ENCODE peak calls at places on chromosome 5, in nine cellular contexts. One of them, this sample, is unnamed.

GRCh38 chr5:151903243-151903653 is 21.4 kb downstream of the GLRA1 start:
- DNase-seq in A549: no peak
- DNase-seq in HFFc6: no peak
- DNase-seq in mammary epithelial cell: no peak
- DNase-seq in fibroblast of villous mesenchyme: no peak
- DNase-seq in GM23338: peak
- DNase-seq in ascending aorta: no peak
- DNase-seq in GM12878: peak
- DNase-seq in neural crest cell: no peak
- DNase-seq in this sample: peak

GRCh38 chr5:82497242-82497641 is 219.1 kb upstream of the RPS23 start:
- DNase-seq in A549: no peak
- DNase-seq in HFFc6: no peak
- DNase-seq in mammary epithelial cell: no peak
- DNase-seq in fibroblast of villous mesenchyme: no peak
- DNase-seq in GM23338: no peak
- DNase-seq in ascending aorta: no peak
- DNase-seq in GM12878: no peak
- DNase-seq in neural crest cell: no peak
- DNase-seq in this sample: no peak

GRCh38 chr5:776862-777711 is 7.4 kb downstream of the ZDHHC11B start:
- DNase-seq in A549: no peak
- DNase-seq in HFFc6: no peak
- DNase-seq in mammary epithelial cell: no peak
- DNase-seq in fibroblast of villous mesenchyme: peak
- DNase-seq in GM23338: peak
- DNase-seq in ascending aorta: no peak
- DNase-seq in GM12878: no peak
- DNase-seq in neural crest cell: no peak
- DNase-seq in this sample: no peak

GRCh38 chr5:111976705-111977104 is 219.7 kb upstream of the NREP start:
- DNase-seq in A549: no peak
- DNase-seq in HFFc6: peak
- DNase-seq in mammary epithelial cell: no peak
- DNase-seq in fibroblast of villous mesenchyme: no peak
- DNase-seq in GM23338: no peak
- DNase-seq in ascending aorta: no peak
- DNase-seq in GM12878: no peak
- DNase-seq in neural crest cell: no peak
- DNase-seq in this sample: no peak

GRCh38 chr5:134082264-134082992 is 32.1 kb upstream of the TCF7 start:
- DNase-seq in A549: no peak
- DNase-seq in HFFc6: no peak
- DNase-seq in mammary epithelial cell: no peak
- DNase-seq in fibroblast of villous mesenchyme: no peak
- DNase-seq in GM23338: no peak
- DNase-seq in ascending aorta: no peak
- DNase-seq in GM12878: no peak
- DNase-seq in neural crest cell: no peak
- DNase-seq in this sample: peak

GRCh38 chr5:69086206-69086605 is 7.6 kb upstream of the SLC30A5 start:
- DNase-seq in A549: no peak
- DNase-seq in HFFc6: no peak
- DNase-seq in mammary epithelial cell: no peak
- DNase-seq in fibroblast of villous mesenchyme: no peak
- DNase-seq in GM23338: no peak
- DNase-seq in ascending aorta: no peak
- DNase-seq in GM12878: no peak
- DNase-seq in neural crest cell: no peak
- DNase-seq in this sample: no peak

GRCh38 chr5:109907751-109908150 is 218.0 kb downstream of the MAN2A1 start:
- DNase-seq in A549: no peak
- DNase-seq in HFFc6: peak
- DNase-seq in mammary epithelial cell: peak
- DNase-seq in fibroblast of villous mesenchyme: peak
- DNase-seq in GM23338: no peak
- DNase-seq in ascending aorta: no peak
- DNase-seq in GM12878: no peak
- DNase-seq in neural crest cell: no peak
- DNase-seq in this sample: peak

GRCh38 chr5:169296456-169297220 is 4.3 kb downstream of the SLIT3 start:
- DNase-seq in A549: peak
- DNase-seq in HFFc6: peak
- DNase-seq in mammary epithelial cell: no peak
- DNase-seq in fibroblast of villous mesenchyme: peak
- DNase-seq in GM23338: no peak
- DNase-seq in ascending aorta: no peak
- DNase-seq in GM12878: no peak
- DNase-seq in neural crest cell: no peak
- DNase-seq in this sample: no peak

GRCh38 chr5:65867509-65868195 is 58.7 kb upstream of the ERBIN start:
- DNase-seq in A549: no peak
- DNase-seq in HFFc6: peak
- DNase-seq in mammary epithelial cell: no peak
- DNase-seq in fibroblast of villous mesenchyme: peak
- DNase-seq in GM23338: no peak
- DNase-seq in ascending aorta: no peak
- DNase-seq in GM12878: no peak
- DNase-seq in neural crest cell: no peak
- DNase-seq in this sample: peak

GRCh38 chr5:76737131-76737556 is 21.2 kb downstream of the F2R start:
- DNase-seq in A549: no peak
- DNase-seq in HFFc6: no peak
- DNase-seq in mammary epithelial cell: no peak
- DNase-seq in fibroblast of villous mesenchyme: peak
- DNase-seq in GM23338: no peak
- DNase-seq in ascending aorta: no peak
- DNase-seq in GM12878: peak
- DNase-seq in neural crest cell: no peak
- DNase-seq in this sample: no peak

GRCh38 chr5:149420509-149421371 is 41.6 kb upstream of the IL17B start:
- DNase-seq in A549: no peak
- DNase-seq in HFFc6: no peak
- DNase-seq in mammary epithelial cell: no peak
- DNase-seq in fibroblast of villous mesenchyme: peak
- DNase-seq in GM23338: no peak
- DNase-seq in ascending aorta: no peak
- DNase-seq in GM12878: no peak
- DNase-seq in neural crest cell: no peak
- DNase-seq in this sample: no peak

GRCh38 chr5:95238560-95239325 is 46.2 kb downstream of the MCTP1 start:
- DNase-seq in A549: peak
- DNase-seq in HFFc6: no peak
- DNase-seq in mammary epithelial cell: peak
- DNase-seq in fibroblast of villous mesenchyme: peak
- DNase-seq in GM23338: no peak
- DNase-seq in ascending aorta: no peak
- DNase-seq in GM12878: no peak
- DNase-seq in neural crest cell: no peak
- DNase-seq in this sample: peak

GRCh38 chr5:136036991-136037705 is 8.4 kb downstream of the TGFBI start:
- DNase-seq in A549: no peak
- DNase-seq in HFFc6: peak
- DNase-seq in mammary epithelial cell: peak
- DNase-seq in fibroblast of villous mesenchyme: peak
- DNase-seq in GM23338: no peak
- DNase-seq in ascending aorta: peak
- DNase-seq in GM12878: peak
- DNase-seq in neural crest cell: no peak
- DNase-seq in this sample: peak

GRCh38 chr5:180389252-180390101 is 36.3 kb upstream of the GFPT2 start:
- DNase-seq in A549: no peak
- DNase-seq in HFFc6: no peak
- DNase-seq in mammary epithelial cell: no peak
- DNase-seq in fibroblast of villous mesenchyme: peak
- DNase-seq in GM23338: peak
- DNase-seq in ascending aorta: no peak
- DNase-seq in GM12878: no peak
- DNase-seq in neural crest cell: no peak
- DNase-seq in this sample: no peak

GRCh38 chr5:69206528-69207190 is 17.3 kb downstream of the CENPH start:
- DNase-seq in A549: peak
- DNase-seq in HFFc6: no peak
- DNase-seq in mammary epithelial cell: peak
- DNase-seq in fibroblast of villous mesenchyme: peak
- DNase-seq in GM23338: no peak
- DNase-seq in ascending aorta: no peak
- DNase-seq in GM12878: no peak
- DNase-seq in neural crest cell: no peak
- DNase-seq in this sample: peak

GRCh38 chr5:116521173-116521872 is 53.3 kb downstream of the SEMA6A start:
- DNase-seq in A549: no peak
- DNase-seq in HFFc6: no peak
- DNase-seq in mammary epithelial cell: peak
- DNase-seq in fibroblast of villous mesenchyme: no peak
- DNase-seq in GM23338: no peak
- DNase-seq in ascending aorta: no peak
- DNase-seq in GM12878: no peak
- DNase-seq in neural crest cell: no peak
- DNase-seq in this sample: peak

GRCh38 chr5:154042751-154043150 is 4.0 kb downstream of the MFAP3 start:
- DNase-seq in A549: no peak
- DNase-seq in HFFc6: no peak
- DNase-seq in mammary epithelial cell: no peak
- DNase-seq in fibroblast of villous mesenchyme: no peak
- DNase-seq in GM23338: no peak
- DNase-seq in ascending aorta: no peak
- DNase-seq in GM12878: no peak
- DNase-seq in neural crest cell: no peak
- DNase-seq in this sample: no peak

GRCh38 chr5:154034944-154035343 is 3.8 kb downstream of the FAM114A2 start:
- DNase-seq in A549: no peak
- DNase-seq in HFFc6: no peak
- DNase-seq in mammary epithelial cell: no peak
- DNase-seq in fibroblast of villous mesenchyme: no peak
- DNase-seq in GM23338: no peak
- DNase-seq in ascending aorta: no peak
- DNase-seq in GM12878: no peak
- DNase-seq in neural crest cell: no peak
- DNase-seq in this sample: no peak

GRCh38 chr5:154038241-154038603 is 488 bp downstream of the FAM114A2 start:
- DNase-seq in A549: no peak
- DNase-seq in HFFc6: peak
- DNase-seq in mammary epithelial cell: no peak
- DNase-seq in fibroblast of villous mesenchyme: peak
- DNase-seq in GM23338: no peak
- DNase-seq in ascending aorta: no peak
- DNase-seq in GM12878: no peak
- DNase-seq in neural crest cell: no peak
- DNase-seq in this sample: peak

GRCh38 chr5:154038604-154039457 is at the start of the genes FAM114A2 and MFAP3:
- DNase-seq in A549: peak
- DNase-seq in HFFc6: peak
- DNase-seq in mammary epithelial cell: peak
- DNase-seq in fibroblast of villous mesenchyme: peak
- DNase-seq in GM23338: peak
- DNase-seq in ascending aorta: peak
- DNase-seq in GM12878: peak
- DNase-seq in neural crest cell: peak
- DNase-seq in this sample: peak

GRCh38 chr5:154039458-154039829 is 677 bp downstream of the MFAP3 start:
- DNase-seq in A549: no peak
- DNase-seq in HFFc6: no peak
- DNase-seq in mammary epithelial cell: no peak
- DNase-seq in fibroblast of villous mesenchyme: no peak
- DNase-seq in GM23338: no peak
- DNase-seq in ascending aorta: no peak
- DNase-seq in GM12878: no peak
- DNase-seq in neural crest cell: no peak
- DNase-seq in this sample: no peak
- TF ChIP-seq CTCF in A549: no peak
- TF ChIP-seq CTCF in HFFc6: no peak
- TF ChIP-seq CTCF in mammary epithelial cell: no peak
- TF ChIP-seq CTCF in fibroblast of villous mesenchyme: no peak
- TF ChIP-seq CTCF in GM23338: no peak
- TF ChIP-seq CTCF in ascending aorta: no peak
- TF ChIP-seq CTCF in GM12878: no peak
- TF ChIP-seq CTCF in neural crest cell: no peak
- TF ChIP-seq CTCF in this sample: no peak

GRCh38 chr5:172389578-172390112 is 64.7 kb downstream of the SH3PXD2B start:
- DNase-seq in A549: no peak
- DNase-seq in HFFc6: no peak
- DNase-seq in mammary epithelial cell: no peak
- DNase-seq in fibroblast of villous mesenchyme: no peak
- DNase-seq in GM23338: no peak
- DNase-seq in ascending aorta: no peak
- DNase-seq in GM12878: no peak
- DNase-seq in neural crest cell: no peak
- DNase-seq in this sample: no peak
- TF ChIP-seq CTCF in A549: peak
- TF ChIP-seq CTCF in HFFc6: peak
- TF ChIP-seq CTCF in mammary epithelial cell: no peak
- TF ChIP-seq CTCF in fibroblast of villous mesenchyme: peak
- TF ChIP-seq CTCF in GM23338: peak
- TF ChIP-seq CTCF in ascending aorta: no peak
- TF ChIP-seq CTCF in GM12878: no peak
- TF ChIP-seq CTCF in neural crest cell: no peak
- TF ChIP-seq CTCF in this sample: no peak

DNA sequence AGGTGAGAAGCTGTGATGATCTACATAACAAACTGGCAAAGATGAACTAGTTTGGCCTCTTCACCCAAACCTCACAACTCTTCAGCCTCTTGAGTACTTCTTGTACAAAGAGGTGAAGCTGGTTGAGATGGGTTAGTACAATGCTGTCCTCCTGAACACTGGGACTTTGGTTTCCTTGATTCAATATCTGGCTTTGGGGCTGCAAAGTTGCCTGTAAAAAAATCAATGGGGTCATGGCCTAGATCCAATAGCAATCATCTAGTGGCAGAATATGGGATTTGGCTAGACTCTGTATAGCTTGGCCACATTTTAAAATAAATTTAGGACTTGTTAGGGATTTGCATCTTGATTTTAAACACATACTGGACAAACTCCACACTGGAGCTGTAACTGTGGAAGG is 179.1 kb downstream of the ADAMTS12 start:
- DNase-seq in A549: no peak
- DNase-seq in HFFc6: no peak
- DNase-seq in mammary epithelial cell: no peak
- DNase-seq in fibroblast of villous mesenchyme: no peak
- DNase-seq in GM23338: no peak
- DNase-seq in ascending aorta: no peak
- DNase-seq in GM12878: no peak
- DNase-seq in neural crest cell: no peak
- DNase-seq in this sample: no peak
- TF ChIP-seq CTCF in A549: no peak
- TF ChIP-seq CTCF in HFFc6: no peak
- TF ChIP-seq CTCF in mammary epithelial cell: no peak
- TF ChIP-seq CTCF in fibroblast of villous mesenchyme: no peak
- TF ChIP-seq CTCF in GM23338: no peak
- TF ChIP-seq CTCF in ascending aorta: no peak
- TF ChIP-seq CTCF in GM12878: no peak
- TF ChIP-seq CTCF in neural crest cell: no peak
- TF ChIP-seq CTCF in this sample: no peak

GRCh38 chr5:14213253-14213652 is 70.1 kb downstream of the TRIO start:
- DNase-seq in A549: no peak
- DNase-seq in HFFc6: no peak
- DNase-seq in mammary epithelial cell: no peak
- DNase-seq in fibroblast of villous mesenchyme: no peak
- DNase-seq in GM23338: no peak
- DNase-seq in ascending aorta: no peak
- DNase-seq in GM12878: no peak
- DNase-seq in neural crest cell: no peak
- DNase-seq in this sample: peak
- TF ChIP-seq CTCF in A549: no peak
- TF ChIP-seq CTCF in HFFc6: no peak
- TF ChIP-seq CTCF in mammary epithelial cell: no peak
- TF ChIP-seq CTCF in fibroblast of villous mesenchyme: no peak
- TF ChIP-seq CTCF in GM23338: no peak
- TF ChIP-seq CTCF in ascending aorta: no peak
- TF ChIP-seq CTCF in GM12878: no peak
- TF ChIP-seq CTCF in neural crest cell: no peak
- TF ChIP-seq CTCF in this sample: no peak

GRCh38 chr5:174354571-174354970 is 309.1 kb downstream of the NSG2 start:
- DNase-seq in A549: no peak
- DNase-seq in HFFc6: no peak
- DNase-seq in mammary epithelial cell: no peak
- DNase-seq in fibroblast of villous mesenchyme: no peak
- DNase-seq in GM23338: no peak
- DNase-seq in ascending aorta: no peak
- DNase-seq in GM12878: no peak
- DNase-seq in neural crest cell: no peak
- DNase-seq in this sample: no peak
- TF ChIP-seq CTCF in A549: no peak
- TF ChIP-seq CTCF in HFFc6: no peak
- TF ChIP-seq CTCF in mammary epithelial cell: no peak
- TF ChIP-seq CTCF in fibroblast of villous mesenchyme: no peak
- TF ChIP-seq CTCF in GM23338: no peak
- TF ChIP-seq CTCF in ascending aorta: no peak
- TF ChIP-seq CTCF in GM12878: no peak
- TF ChIP-seq CTCF in neural crest cell: no peak
- TF ChIP-seq CTCF in this sample: no peak